ENCODE peak calls at places on chromosomes 5 and 9, in four cellular contexts. O, T, I and J are unnamed samples.

GRCh38 chr5:17743580-17744435 is 109.5 kb downstream of the TAF11L14 start:
- DNase-seq in T (no peak), O (no peak), I (no peak), J (no peak)

GRCh38 chr9:77953590-77953989 is 78.0 kb downstream of the GNAQ start:
- DNase-seq in T (no peak), I (no peak), O (no peak), J (no peak)

GRCh38 chr9:128946945-128947422 is 419 bp downstream of the DOLK start:
- DNase-seq in T (peak; percentile 21), I (peak; percentile 20), O (no peak), J (peak; percentile 82)

GRCh38 chr5:147216552-147217154 is 18.2 kb upstream of the STK32A start:
- DNase-seq in T (no peak), I (no peak), O (no peak), J (no peak)

GRCh38 chr5:68747077-68747420 is 346.8 kb upstream of the SLC30A5 start:
- DNase-seq in I (no peak), T (no peak), O (no peak), J (no peak)

GRCh38 chr9:103928452-103928851 is 165.7 kb upstream of the SMC2 start:
- DNase-seq in T (no peak), O (no peak), I (no peak), J (no peak)

GRCh38 chr5:133403741-133404364 is 208.5 kb downstream of the FSTL4 start:
- DNase-seq in O (no peak), T (no peak), I (no peak), J (no peak)

GRCh38 chr5:135269828-135270545 is 129.0 kb downstream of the MACROH2A1 start:
- DNase-seq in I (no peak), O (no peak), T (no peak), J (no peak)

GRCh38 chr9:117523531-117524153 is 108.8 kb upstream of the ASTN2 start:
- DNase-seq in T (no peak), O (no peak), I (no peak), J (no peak)

GRCh38 chr9:89815061-89815902 is 210.5 kb downstream of the GADD45G start:
- DNase-seq in O (no peak), T (no peak), I (no peak), J (no peak)

GRCh38 chr9:16726718-16727451 is 143.6 kb downstream of the BNC2 start:
- DNase-seq in T (peak; percentile 71), I (peak; percentile 79), O (no peak), J (peak; percentile 92)

GRCh38 chr5:28398185-28398584 is 1359.8 kb upstream of the CDH9 start:
- DNase-seq in T (no peak), O (no peak), I (no peak), J (no peak)

GRCh38 chr5:152171888-152172287 is 233.2 kb downstream of the NMUR2 start:
- DNase-seq in O (no peak), T (no peak), I (no peak), J (no peak)

GRCh38 chr5:34774139-34774538 is 64.8 kb upstream of the TTC23L start:
- DNase-seq in I (no peak), T (no peak), O (no peak), J (no peak)

GRCh38 chr9:6787793-6788174 is 30.0 kb downstream of the KDM4C start:
- DNase-seq in I (no peak), O (no peak), T (no peak), J (no peak)

GRCh38 chr9:121598167-121599000 is 53.0 kb upstream of the DAB2IP start:
- DNase-seq in I (peak; percentile 98), T (peak; percentile 85), O (peak; percentile 67), J (peak; percentile 91)

GRCh38 chr5:78597858-78598415 is 50.6 kb downstream of the LHFPL2 start:
- DNase-seq in I (no peak), T (no peak), O (no peak), J (no peak)

GRCh38 chr5:181052928-181053759 is 13.1 kb downstream of the BTNL9 start:
- DNase-seq in T (no peak), I (peak; percentile 0), O (no peak), J (no peak)

GRCh38 chr9:84228130-84228735 is 112.3 kb downstream of the SLC28A3 start:
- DNase-seq in I (no peak), T (no peak), O (no peak), J (no peak)

GRCh38 chr5:1817261-1818043 is 16.2 kb downstream of the NDUFS6 start:
- DNase-seq in T (no peak), O (no peak), I (no peak), J (peak; percentile 46)

GRCh38 chr9:12775963-12776774 is 1.3 kb downstream of the LURAP1L start:
- DNase-seq in T (peak; percentile 82), O (peak; percentile 57), I (peak; percentile 76), J (peak; percentile 90)

GRCh38 chr9:128117613-128118471 is 9.7 kb downstream of the PTGES2 start:
- DNase-seq in T (peak; percentile 98), O (peak; percentile 74), I (peak; percentile 91), J (peak; percentile 97)

GRCh38 chr9:92964981-92965758 is 17.8 kb downstream of the FGD3 start:
- DNase-seq in I (no peak), T (peak; percentile 41), O (no peak), J (peak; percentile 61)

GRCh38 chr5:154367101-154367500 is 78.7 kb upstream of the SAP30L start:
- DNase-seq in I (no peak), T (no peak), O (no peak), J (no peak)

GRCh38 chr5:68215888-68216736 is 556 bp downstream of the PIK3R1 start:
- DNase-seq in T (peak; percentile 60), O (no peak), I (peak; percentile 76), J (peak; percentile 83)

GRCh38 chr9:6230037-6230778 is 14.6 kb downstream of the IL33 start:
- DNase-seq in T (no peak), O (no peak), I (no peak), J (no peak)

GRCh38 chr5:123610665-123611406 is 98.9 kb downstream of the CSNK1G3 start:
- DNase-seq in T (no peak), O (peak; percentile 54), I (peak; percentile 62), J (no peak)

GRCh38 chr9:72384710-72385475 is 19.9 kb upstream of the ZFAND5 start:
- DNase-seq in T (no peak), O (no peak), I (no peak), J (no peak)

GRCh38 chr9:7980691-7981289 is 181.2 kb upstream of the DMAC1 start:
- DNase-seq in I (no peak), O (no peak), T (no peak), J (no peak)

GRCh38 chr9:8745347-8745746 is 945.8 kb upstream of the DMAC1 start:
- DNase-seq in I (no peak), O (no peak), T (no peak), J (no peak)

GRCh38 chr9:103839197-103839596 is 254.9 kb upstream of the SMC2 start:
- DNase-seq in T (no peak), O (no peak), I (no peak), J (no peak)

GRCh38 chr5:153404747-153405146 is 85.7 kb upstream of the GRIA1 start:
- DNase-seq in O (no peak), I (peak; percentile 73), T (no peak), J (no peak)

DNA sequence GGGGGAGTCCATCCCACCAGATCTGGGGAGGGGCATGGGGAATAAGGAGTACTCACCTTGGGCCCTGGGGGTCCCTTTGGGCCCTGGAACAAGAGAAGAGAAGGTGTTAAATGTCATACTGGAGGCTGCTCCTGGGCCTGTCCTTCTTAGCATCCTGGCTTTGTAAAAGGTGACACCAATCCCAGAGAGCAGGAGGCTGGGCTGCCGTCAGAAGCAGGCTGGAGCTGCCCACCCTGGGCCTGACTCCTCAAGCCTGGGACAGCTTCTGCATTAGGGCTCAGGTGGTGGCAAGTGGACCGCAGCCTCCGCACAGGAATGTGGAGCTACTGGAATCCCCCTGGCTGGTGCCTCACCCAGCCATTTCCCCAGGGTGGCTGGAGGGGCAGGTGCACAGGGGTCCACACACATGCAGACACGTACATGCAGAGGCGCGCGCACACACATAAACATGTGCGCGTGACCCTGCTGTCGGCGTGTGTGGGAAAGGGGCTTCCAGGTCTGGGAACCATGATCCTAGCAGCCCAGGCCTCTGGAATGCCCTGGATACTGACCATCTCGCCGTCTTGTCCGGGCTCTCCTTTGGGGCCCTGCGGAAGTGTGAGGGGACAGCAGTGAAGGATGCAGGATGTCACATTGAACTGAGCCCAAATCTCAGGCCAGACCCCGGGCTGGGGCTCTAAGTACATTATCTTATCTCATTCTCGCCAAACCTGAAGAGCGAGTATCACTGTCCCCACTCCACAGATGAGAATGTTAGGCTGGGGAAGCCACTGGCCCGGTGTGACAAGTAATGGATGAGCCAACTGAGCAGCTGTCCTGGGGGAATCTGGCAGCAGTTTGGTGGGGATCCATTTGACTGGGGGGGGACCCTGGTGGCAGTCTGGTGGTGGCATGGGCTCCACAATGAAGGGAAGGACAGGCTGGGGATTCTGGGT is 29.3 kb upstream of the PHYKPL start:
- DNase-seq in O (no peak), T (peak; percentile 5), I (no peak), J (no peak)
- H3K27ac ChIP-seq in O (no peak overlapping the region), T (no peak overlapping the region), I (no peak overlapping the region), J (no peak overlapping the region)

GRCh38 chr9:70420267-70421019 is 6.0 kb upstream of the KLF9 start:
- DNase-seq in T (peak; percentile 94), I (peak; percentile 69), O (peak; percentile 42), J (peak; percentile 97)

GRCh38 chr9:70422371-70423043 is 8.1 kb upstream of the KLF9 start:
- DNase-seq in T (no peak), O (no peak), I (no peak), J (no peak)

GRCh38 chr9:70421020-70421271 is 6.5 kb upstream of the KLF9 start:
- DNase-seq in O (no peak), I (no peak), T (no peak), J (no peak)

GRCh38 chr9:70419546-70420266 is 5.2 kb upstream of the KLF9 start:
- DNase-seq in O (peak; percentile 85), T (peak; percentile 96), I (peak; percentile 69), J (peak; percentile 99)

DNA sequence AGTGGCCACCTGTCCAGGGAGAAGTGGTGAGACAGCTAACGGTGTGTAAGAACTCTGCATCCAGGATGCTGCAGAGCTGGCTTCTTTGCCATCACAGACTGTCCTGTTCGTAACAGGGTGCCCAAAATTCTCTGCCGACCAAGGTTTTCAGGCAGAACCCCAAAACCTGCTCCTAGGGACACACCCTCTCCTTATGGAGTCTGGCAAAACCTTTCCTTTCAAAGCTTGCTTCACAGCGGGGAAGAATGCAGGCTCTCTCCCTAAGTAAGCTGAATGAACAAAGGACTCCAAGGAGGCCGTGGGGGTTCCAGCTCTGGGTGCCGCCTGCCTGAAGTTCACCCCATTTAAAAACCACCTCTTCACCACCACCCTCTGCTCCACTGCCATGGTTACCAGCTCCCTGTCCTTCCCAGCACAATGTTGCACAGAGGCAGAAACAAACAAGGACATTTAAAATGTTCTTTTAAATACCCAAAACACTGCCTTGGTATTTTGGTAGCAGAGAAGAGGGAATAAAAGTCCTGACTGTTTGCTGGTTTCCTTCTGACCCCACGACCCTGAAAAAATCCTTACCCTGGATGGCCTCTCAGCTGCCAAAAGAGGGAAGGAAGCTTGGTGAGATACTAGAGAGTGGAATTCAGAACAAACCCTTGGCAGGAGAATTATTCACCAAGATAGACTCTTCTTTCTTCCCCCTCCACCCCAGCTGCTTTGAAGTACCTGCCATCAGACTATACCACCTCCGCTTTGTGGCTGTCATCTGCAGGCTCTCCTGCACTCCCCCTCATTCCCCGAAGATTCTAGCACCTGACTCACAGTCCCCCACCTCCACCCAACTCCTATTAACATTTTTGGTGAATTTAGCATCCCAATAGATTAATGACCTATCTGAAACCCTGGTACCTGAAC is 7.1 kb upstream of the KLF9 start:
- DNase-seq in T (no peak), O (no peak), I (no peak), J (peak; percentile 74)
- H3K4me1 ChIP-seq in T (peaks cover 48% of the 10 kb centered on the region), O (peaks cover 29% of the 10 kb centered on the region), I (peaks cover 17% of the 10 kb centered on the region), J (peaks cover 51% of the 10 kb centered on the region)

GRCh38 chr9:114153761-114154596 is 1.4 kb upstream of the COL27A1 start:
- DNase-seq in T (no peak), I (peak; percentile 88), O (no peak), J (no peak)
- TF ChIP-seq CTCF in T (no peak), I (peak; percentile 50), O (no peak), J (no peak)

GRCh38 chr9:68913054-68913453 is 100.9 kb downstream of the PRKACG start:
- DNase-seq in O (no peak), T (no peak), I (no peak), J (no peak)
- H3K27ac ChIP-seq in O (no peak overlapping the region), T (no peak overlapping the region), I (no peak overlapping the region), J (no peak overlapping the region)